ENCODE peak calls at places on chromosomes 1 and 21, in nine cellular contexts. One of them, this sample, is unnamed.

GRCh38 chr1:90371106-90371813 is 345.8 kb downstream of the BARHL2 start:
- DNase-seq in uterus: no peak
- DNase-seq in breast epithelium: no peak
- DNase-seq in tibial nerve: no peak
- DNase-seq in heart left ventricle: no peak
- DNase-seq in A549: no peak
- DNase-seq in esophagus squamous epithelium: no peak
- DNase-seq in GM12891: no peak
- DNase-seq in ovary: no peak
- DNase-seq in this sample: no peak

GRCh38 chr1:95992013-95992412 is 729.6 kb upstream of the PTBP2 start:
- DNase-seq in uterus: no peak
- DNase-seq in breast epithelium: no peak
- DNase-seq in tibial nerve: no peak
- DNase-seq in heart left ventricle: no peak
- DNase-seq in A549: no peak
- DNase-seq in esophagus squamous epithelium: no peak
- DNase-seq in GM12891: no peak
- DNase-seq in ovary: no peak
- DNase-seq in this sample: no peak

GRCh38 chr1:178886551-178886950 is 15.7 kb upstream of the ANGPTL1 start:
- DNase-seq in uterus: no peak
- DNase-seq in breast epithelium: no peak
- DNase-seq in tibial nerve: no peak
- DNase-seq in heart left ventricle: no peak
- DNase-seq in A549: no peak
- DNase-seq in esophagus squamous epithelium: no peak
- DNase-seq in GM12891: no peak
- DNase-seq in ovary: no peak
- DNase-seq in this sample: no peak

GRCh38 chr1:37671261-37671660 is 21.1 kb upstream of the CDCA8 start:
- DNase-seq in uterus: no peak
- DNase-seq in breast epithelium: no peak
- DNase-seq in tibial nerve: no peak
- DNase-seq in heart left ventricle: no peak
- DNase-seq in A549: no peak
- DNase-seq in esophagus squamous epithelium: no peak
- DNase-seq in GM12891: no peak
- DNase-seq in ovary: no peak
- DNase-seq in this sample: no peak

GRCh38 chr1:160108888-160109662 is 6.5 kb upstream of the ATP1A2 start:
- DNase-seq in uterus: no peak
- DNase-seq in breast epithelium: no peak
- DNase-seq in tibial nerve: no peak
- DNase-seq in heart left ventricle: no peak
- DNase-seq in A549: peak
- DNase-seq in esophagus squamous epithelium: no peak
- DNase-seq in GM12891: peak
- DNase-seq in ovary: peak
- DNase-seq in this sample: no peak

GRCh38 chr1:203408485-203409229 is 57.7 kb upstream of the FMOD start:
- DNase-seq in uterus: peak
- DNase-seq in breast epithelium: peak
- DNase-seq in tibial nerve: peak
- DNase-seq in heart left ventricle: peak
- DNase-seq in A549: no peak
- DNase-seq in esophagus squamous epithelium: no peak
- DNase-seq in GM12891: no peak
- DNase-seq in ovary: peak
- DNase-seq in this sample: peak

GRCh38 chr1:20602851-20603450 is 14.1 kb downstream of the CDA start:
- DNase-seq in uterus: no peak
- DNase-seq in breast epithelium: no peak
- DNase-seq in tibial nerve: no peak
- DNase-seq in heart left ventricle: no peak
- DNase-seq in A549: no peak
- DNase-seq in esophagus squamous epithelium: no peak
- DNase-seq in GM12891: no peak
- DNase-seq in ovary: no peak
- DNase-seq in this sample: no peak

GRCh38 chr1:183284086-183284485 is 98.0 kb downstream of the LAMC2 start:
- DNase-seq in uterus: no peak
- DNase-seq in breast epithelium: no peak
- DNase-seq in tibial nerve: no peak
- DNase-seq in heart left ventricle: no peak
- DNase-seq in A549: no peak
- DNase-seq in esophagus squamous epithelium: no peak
- DNase-seq in GM12891: no peak
- DNase-seq in ovary: no peak
- DNase-seq in this sample: no peak

GRCh38 chr1:31483012-31483946 is 70.3 kb downstream of the SERINC2 start:
- DNase-seq in uterus: no peak
- DNase-seq in breast epithelium: no peak
- DNase-seq in tibial nerve: no peak
- DNase-seq in heart left ventricle: no peak
- DNase-seq in A549: no peak
- DNase-seq in esophagus squamous epithelium: no peak
- DNase-seq in GM12891: no peak
- DNase-seq in ovary: no peak
- DNase-seq in this sample: peak

GRCh38 chr1:183227963-183228649 is 42.0 kb downstream of the LAMC2 start:
- DNase-seq in uterus: peak
- DNase-seq in breast epithelium: no peak
- DNase-seq in tibial nerve: no peak
- DNase-seq in heart left ventricle: no peak
- DNase-seq in A549: peak
- DNase-seq in esophagus squamous epithelium: no peak
- DNase-seq in GM12891: peak
- DNase-seq in ovary: no peak
- DNase-seq in this sample: no peak

GRCh38 chr1:153532161-153532560 is 3.6 kb downstream of the S100A6 start:
- DNase-seq in uterus: no peak
- DNase-seq in breast epithelium: no peak
- DNase-seq in tibial nerve: no peak
- DNase-seq in heart left ventricle: no peak
- DNase-seq in A549: no peak
- DNase-seq in esophagus squamous epithelium: no peak
- DNase-seq in GM12891: no peak
- DNase-seq in ovary: no peak
- DNase-seq in this sample: no peak

GRCh38 chr1:153071511-153071910 is at the start of gene SPRR2B:
- DNase-seq in uterus: no peak
- DNase-seq in breast epithelium: no peak
- DNase-seq in tibial nerve: no peak
- DNase-seq in heart left ventricle: no peak
- DNase-seq in A549: no peak
- DNase-seq in esophagus squamous epithelium: no peak
- DNase-seq in GM12891: no peak
- DNase-seq in ovary: no peak
- DNase-seq in this sample: no peak

GRCh38 chr1:33575324-33575879 is 103.0 kb downstream of the ZSCAN20 start:
- DNase-seq in uterus: no peak
- DNase-seq in breast epithelium: no peak
- DNase-seq in tibial nerve: no peak
- DNase-seq in heart left ventricle: no peak
- DNase-seq in A549: no peak
- DNase-seq in esophagus squamous epithelium: no peak
- DNase-seq in GM12891: no peak
- DNase-seq in ovary: no peak
- DNase-seq in this sample: no peak

GRCh38 chr1:155085504-155086181 is 7.0 kb downstream of the EFNA3 start:
- DNase-seq in uterus: peak
- DNase-seq in breast epithelium: peak
- DNase-seq in tibial nerve: no peak
- DNase-seq in heart left ventricle: peak
- DNase-seq in A549: no peak
- DNase-seq in esophagus squamous epithelium: peak
- DNase-seq in GM12891: no peak
- DNase-seq in ovary: peak
- DNase-seq in this sample: no peak

GRCh38 chr1:31938184-31938975 is at the start of gene PTP4A2:
- DNase-seq in uterus: peak
- DNase-seq in breast epithelium: peak
- DNase-seq in tibial nerve: peak
- DNase-seq in heart left ventricle: peak
- DNase-seq in A549: peak
- DNase-seq in esophagus squamous epithelium: peak
- DNase-seq in GM12891: peak
- DNase-seq in ovary: peak
- DNase-seq in this sample: peak

GRCh38 chr21:46636181-46636512 is 673 bp downstream of the PRMT2 start:
- DNase-seq in uterus: no peak
- DNase-seq in breast epithelium: no peak
- DNase-seq in tibial nerve: no peak
- DNase-seq in heart left ventricle: no peak
- DNase-seq in A549: no peak
- DNase-seq in esophagus squamous epithelium: no peak
- DNase-seq in GM12891: no peak
- DNase-seq in ovary: no peak
- DNase-seq in this sample: no peak

GRCh38 chr1:91502882-91503184 is 2.2 kb downstream of the CDC7 start:
- DNase-seq in uterus: no peak
- DNase-seq in breast epithelium: no peak
- DNase-seq in tibial nerve: no peak
- DNase-seq in heart left ventricle: no peak
- DNase-seq in A549: no peak
- DNase-seq in esophagus squamous epithelium: no peak
- DNase-seq in GM12891: no peak
- DNase-seq in ovary: no peak
- DNase-seq in this sample: no peak

GRCh38 chr1:46547481-46548383 is 3.7 kb downstream of the KNCN start:
- DNase-seq in uterus: no peak
- DNase-seq in breast epithelium: no peak
- DNase-seq in tibial nerve: no peak
- DNase-seq in heart left ventricle: peak
- DNase-seq in A549: peak
- DNase-seq in esophagus squamous epithelium: no peak
- DNase-seq in GM12891: peak
- DNase-seq in ovary: no peak
- DNase-seq in this sample: no peak

GRCh38 chr1:103180660-103181059 is 72.3 kb upstream of the COL11A1 start:
- DNase-seq in uterus: no peak
- DNase-seq in breast epithelium: no peak
- DNase-seq in tibial nerve: no peak
- DNase-seq in heart left ventricle: no peak
- DNase-seq in A549: no peak
- DNase-seq in esophagus squamous epithelium: no peak
- DNase-seq in GM12891: no peak
- DNase-seq in ovary: no peak
- DNase-seq in this sample: no peak

GRCh38 chr1:93876284-93876683 is 2.7 kb downstream of the DNTTIP2 start:
- DNase-seq in uterus: no peak
- DNase-seq in breast epithelium: no peak
- DNase-seq in tibial nerve: no peak
- DNase-seq in heart left ventricle: no peak
- DNase-seq in A549: no peak
- DNase-seq in esophagus squamous epithelium: no peak
- DNase-seq in GM12891: no peak
- DNase-seq in ovary: no peak
- DNase-seq in this sample: no peak
- TF ChIP-seq POLR2A in uterus: no peak
- TF ChIP-seq POLR2A in breast epithelium: no peak
- TF ChIP-seq POLR2A in tibial nerve: no peak
- TF ChIP-seq POLR2A in heart left ventricle: no peak
- TF ChIP-seq POLR2A in A549: no peak
- TF ChIP-seq POLR2A in esophagus squamous epithelium: no peak
- TF ChIP-seq POLR2A in GM12891: no peak
- TF ChIP-seq POLR2A in ovary: no peak
- TF ChIP-seq POLR2A in this sample: no peak

GRCh38 chr1:168178638-168179410 is at the start of gene TIPRL:
- DNase-seq in uterus: peak
- DNase-seq in breast epithelium: peak
- DNase-seq in tibial nerve: peak
- DNase-seq in heart left ventricle: peak
- DNase-seq in A549: peak
- DNase-seq in esophagus squamous epithelium: peak
- DNase-seq in GM12891: peak
- DNase-seq in ovary: peak
- DNase-seq in this sample: peak
- TF ChIP-seq POLR2A in uterus: peak
- TF ChIP-seq POLR2A in breast epithelium: peak
- TF ChIP-seq POLR2A in tibial nerve: peak
- TF ChIP-seq POLR2A in heart left ventricle: peak
- TF ChIP-seq POLR2A in A549: peak
- TF ChIP-seq POLR2A in esophagus squamous epithelium: no peak
- TF ChIP-seq POLR2A in GM12891: peak
- TF ChIP-seq POLR2A in ovary: peak
- TF ChIP-seq POLR2A in this sample: no peak

GRCh38 chr1:85576642-85577420 is 3.7 kb upstream of the CCN1 start:
- DNase-seq in uterus: peak
- DNase-seq in breast epithelium: peak
- DNase-seq in tibial nerve: peak
- DNase-seq in heart left ventricle: peak
- DNase-seq in A549: peak
- DNase-seq in esophagus squamous epithelium: no peak
- DNase-seq in GM12891: peak
- DNase-seq in ovary: peak
- DNase-seq in this sample: peak
- TF ChIP-seq POLR2A in uterus: peak
- TF ChIP-seq POLR2A in breast epithelium: peak
- TF ChIP-seq POLR2A in tibial nerve: peak
- TF ChIP-seq POLR2A in heart left ventricle: peak
- TF ChIP-seq POLR2A in A549: peak
- TF ChIP-seq POLR2A in esophagus squamous epithelium: no peak
- TF ChIP-seq POLR2A in GM12891: no peak
- TF ChIP-seq POLR2A in ovary: peak
- TF ChIP-seq POLR2A in this sample: peak

GRCh38 chr21:28882345-28882744 is 110.3 kb downstream of the LTN1 start:
- DNase-seq in uterus: no peak
- DNase-seq in breast epithelium: no peak
- DNase-seq in tibial nerve: no peak
- DNase-seq in heart left ventricle: no peak
- DNase-seq in A549: no peak
- DNase-seq in esophagus squamous epithelium: no peak
- DNase-seq in GM12891: no peak
- DNase-seq in ovary: no peak
- DNase-seq in this sample: no peak

GRCh38 chr21:28883931-28884330 is 108.7 kb downstream of the LTN1 start:
- DNase-seq in uterus: no peak
- DNase-seq in breast epithelium: no peak
- DNase-seq in tibial nerve: no peak
- DNase-seq in heart left ventricle: no peak
- DNase-seq in A549: no peak
- DNase-seq in esophagus squamous epithelium: no peak
- DNase-seq in GM12891: no peak
- DNase-seq in ovary: no peak
- DNase-seq in this sample: no peak

GRCh38 chr21:28885853-28886177 is 106.9 kb downstream of the LTN1 start:
- DNase-seq in uterus: no peak
- DNase-seq in breast epithelium: no peak
- DNase-seq in tibial nerve: no peak
- DNase-seq in heart left ventricle: no peak
- DNase-seq in A549: no peak
- DNase-seq in esophagus squamous epithelium: no peak
- DNase-seq in GM12891: no peak
- DNase-seq in ovary: no peak
- DNase-seq in this sample: no peak

GRCh38 chr21:28884481-28884880 is 108.2 kb downstream of the LTN1 start:
- DNase-seq in uterus: no peak
- DNase-seq in breast epithelium: no peak
- DNase-seq in tibial nerve: no peak
- DNase-seq in heart left ventricle: no peak
- DNase-seq in A549: no peak
- DNase-seq in esophagus squamous epithelium: no peak
- DNase-seq in GM12891: no peak
- DNase-seq in ovary: no peak
- DNase-seq in this sample: no peak

GRCh38 chr21:28884976-28885852 is 107.5 kb downstream of the LTN1 start:
- DNase-seq in uterus: peak
- DNase-seq in breast epithelium: peak
- DNase-seq in tibial nerve: peak
- DNase-seq in heart left ventricle: peak
- DNase-seq in A549: peak
- DNase-seq in esophagus squamous epithelium: peak
- DNase-seq in GM12891: peak
- DNase-seq in ovary: peak
- DNase-seq in this sample: peak
- TF ChIP-seq POLR2A in uterus: peak
- TF ChIP-seq POLR2A in breast epithelium: peak
- TF ChIP-seq POLR2A in tibial nerve: peak
- TF ChIP-seq POLR2A in heart left ventricle: peak
- TF ChIP-seq POLR2A in A549: peak
- TF ChIP-seq POLR2A in esophagus squamous epithelium: no peak
- TF ChIP-seq POLR2A in GM12891: peak
- TF ChIP-seq POLR2A in ovary: peak
- TF ChIP-seq POLR2A in this sample: peak

This sample was measured in upper lobe of left lung.